ENCODE peak calls at places on chromosomes 2 and 18, in four cellular contexts. E, Y, T and C are unnamed samples.

GRCh38 chr18:62878305-62878704 is 163.0 kb downstream of the PHLPP1 start:
- DNase-seq in E (no peak), Y (no peak), T (peak), C (no peak)

GRCh38 chr2:81853331-81853730 is 1548.8 kb upstream of the LRRTM1 start:
- DNase-seq in E (peak), Y (no peak), T (peak), C (no peak)

GRCh38 chr2:72579595-72580180 is 246.1 kb downstream of the EXOC6B start:
- DNase-seq in E (peak), Y (peak), T (peak), C (peak)

GRCh38 chr2:11851881-11852280 is 105.4 kb downstream of the LPIN1 start:
- DNase-seq in E (no peak), Y (no peak), T (no peak), C (peak)

GRCh38 chr2:202718614-202719013 is 83.8 kb downstream of the FAM117B start:
- DNase-seq in E (peak), Y (peak), T (peak), C (peak)

GRCh38 chr2:68185541-68186164 is 28.0 kb downstream of the PNO1 start:
- DNase-seq in E (peak), Y (peak), T (peak), C (peak)

GRCh38 chr2:158211516-158211915 is 109.8 kb downstream of the UPP2 start:
- DNase-seq in E (peak), Y (no peak), T (peak), C (no peak)

GRCh38 chr18:48486762-48487161 is 52.1 kb upstream of the CTIF start:
- DNase-seq in E (peak), Y (peak), T (peak), C (no peak)

GRCh38 chr18:6731197-6731596 is 1.7 kb downstream of the ARHGAP28 start:
- DNase-seq in E (peak), Y (peak), T (peak), C (peak)

GRCh38 chr18:10141559-10141958 is 227.7 kb downstream of the VAPA start:
- DNase-seq in E (no peak), Y (no peak), T (peak), C (no peak)
- H3K4me2 ChIP-seq in E (no peak), Y (peak), T (peak), C (no peak)

GRCh38 chr2:62363166-62363565 is 142.8 kb downstream of the TMEM17 start:
- DNase-seq in E (no peak), Y (no peak), T (no peak), C (no peak)
- H3K4me2 ChIP-seq in E (no peak), Y (no peak), T (no peak), C (no peak)

GRCh38 chr2:239512054-239512453 is 111.2 kb upstream of the HDAC4 start:
- DNase-seq in E (no peak), Y (no peak), T (no peak), C (no peak)
- H3K4me2 ChIP-seq in E (no peak), Y (no peak), T (no peak), C (no peak)

DNA sequence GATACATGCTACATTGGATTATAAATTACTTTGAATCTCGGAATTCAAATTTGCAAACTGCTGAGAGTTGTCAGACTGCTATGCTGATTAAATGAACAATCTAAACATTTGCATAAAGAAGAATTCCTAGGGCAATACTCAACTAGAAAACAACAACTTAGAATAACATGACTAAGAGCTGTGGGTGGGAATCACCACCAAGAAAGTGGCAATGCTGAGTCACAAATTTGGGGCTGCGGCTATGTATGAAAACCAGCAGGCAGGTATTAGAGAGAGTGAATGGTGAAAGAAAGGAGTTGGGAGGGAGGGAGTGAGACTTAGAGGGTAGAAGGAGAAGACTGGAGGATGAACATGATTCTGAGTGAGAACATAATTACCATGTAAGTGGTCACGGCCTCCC is 559.5 kb downstream of the PIK3C3 start:
- DNase-seq in E (peak), Y (no peak), T (peak), C (peak)
- H3K4me2 ChIP-seq in E (no peak), Y (no peak), T (no peak), C (no peak)

GRCh38 chr2:55903727-55904126 is 19.9 kb downstream of the EFEMP1 start:
- DNase-seq in E (no peak), Y (no peak), T (no peak), C (no peak)

GRCh38 chr2:55910077-55910476 is 13.5 kb downstream of the EFEMP1 start:
- DNase-seq in E (no peak), Y (no peak), T (no peak), C (no peak)

GRCh38 chr2:55902971-55903370 is 20.6 kb downstream of the EFEMP1 start:
- DNase-seq in E (peak), Y (no peak), T (no peak), C (no peak)

GRCh38 chr2:55907686-55908085 is 15.9 kb downstream of the EFEMP1 start:
- DNase-seq in E (no peak), Y (no peak), T (no peak), C (no peak)

GRCh38 chr2:55906993-55907392 is 16.6 kb downstream of the EFEMP1 start:
- DNase-seq in E (no peak), Y (no peak), T (no peak), C (no peak)
- H3K4me2 ChIP-seq in E (no peak), Y (no peak), T (no peak), C (no peak)

GRCh38 chr2:63842149-63843061 is 709 bp downstream of the UGP2 start:
- DNase-seq in E (peak), Y (peak), T (peak), C (peak)

GRCh38 chr2:63843791-63844190 is 2.1 kb downstream of the UGP2 start:
- DNase-seq in E (no peak), Y (no peak), T (no peak), C (no peak)

GRCh38 chr2:63844616-63845015 is 2.9 kb downstream of the UGP2 start:
- DNase-seq in E (no peak), Y (no peak), T (no peak), C (no peak)

GRCh38 chr2:63841254-63842022 is at the start of gene UGP2:
- DNase-seq in E (peak), Y (peak), T (peak), C (peak)

GRCh38 chr2:63843093-63843492 is 1.4 kb downstream of the UGP2 start:
- DNase-seq in E (no peak), Y (no peak), T (no peak), C (no peak)
- H3K4me2 ChIP-seq in E (peak), Y (peak), T (peak), C (peak)

DNA sequence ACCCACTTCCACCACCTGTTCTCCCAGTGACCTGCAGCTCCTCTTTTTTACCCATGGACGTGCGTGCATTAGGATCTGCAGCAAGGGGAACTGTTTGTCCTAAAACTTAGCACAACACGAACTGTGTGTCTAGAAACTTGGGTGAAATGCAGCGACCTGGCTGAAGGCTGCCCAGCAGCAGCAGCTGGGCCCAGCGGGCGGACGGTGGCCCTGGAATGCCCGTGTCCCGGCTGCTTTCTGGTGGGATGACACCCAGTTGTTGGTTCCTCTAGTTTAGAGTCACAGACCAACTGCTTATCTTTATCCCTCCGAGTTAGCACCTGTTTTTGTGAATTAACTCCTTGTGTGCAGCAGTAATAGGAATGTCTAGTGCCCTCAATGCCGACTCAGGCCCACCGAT is 61.9 kb upstream of the PXDN start:
- DNase-seq in E (no peak), Y (no peak), T (no peak), C (no peak)
- H3K4me2 ChIP-seq in E (no peak), Y (no peak), T (no peak), C (no peak)

DNA sequence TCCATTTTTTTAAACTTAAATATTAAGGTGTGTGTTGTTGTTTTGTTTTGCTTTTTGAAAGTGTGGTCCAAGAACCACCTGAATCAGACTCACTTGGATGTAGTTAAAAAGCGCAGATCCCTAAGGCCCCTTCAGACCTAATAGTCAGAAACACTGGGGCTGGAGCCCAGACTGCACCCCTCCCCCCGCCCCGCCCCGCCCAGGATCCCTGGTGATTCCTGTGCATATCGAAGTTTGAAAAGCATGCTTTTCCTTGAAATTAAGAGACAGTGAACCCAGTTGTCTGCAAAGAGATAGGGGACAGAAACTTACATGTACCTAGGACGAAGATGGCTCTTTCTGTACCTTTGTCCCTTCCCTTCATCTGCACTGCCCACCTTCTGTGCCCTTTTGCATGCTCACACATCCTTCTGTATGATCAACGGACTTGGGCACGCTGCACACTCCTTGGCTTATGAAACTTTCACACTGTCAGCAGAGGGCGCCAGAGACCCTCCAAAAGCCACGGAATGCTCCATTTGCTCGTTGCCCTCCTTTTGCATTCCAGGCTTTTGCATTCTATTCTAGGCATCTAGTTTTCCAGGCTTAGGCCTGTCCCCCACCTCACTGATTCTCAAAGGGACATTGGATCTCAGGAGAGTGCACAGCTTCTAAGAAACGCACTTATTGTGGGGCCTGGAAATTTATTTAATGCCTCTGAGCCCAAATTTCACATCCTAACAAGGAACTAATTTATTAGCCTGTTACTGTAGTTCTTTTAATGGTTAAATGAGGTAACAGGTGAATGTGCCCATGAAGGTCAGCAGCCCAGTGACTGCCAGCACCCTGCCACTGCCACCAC is 32.8 kb upstream of the SLC14A1 start:
- DNase-seq in E (peak), Y (peak), T (peak), C (peak)
- H3K4me2 ChIP-seq in E (peak), Y (no peak), T (peak), C (peak)

DNA sequence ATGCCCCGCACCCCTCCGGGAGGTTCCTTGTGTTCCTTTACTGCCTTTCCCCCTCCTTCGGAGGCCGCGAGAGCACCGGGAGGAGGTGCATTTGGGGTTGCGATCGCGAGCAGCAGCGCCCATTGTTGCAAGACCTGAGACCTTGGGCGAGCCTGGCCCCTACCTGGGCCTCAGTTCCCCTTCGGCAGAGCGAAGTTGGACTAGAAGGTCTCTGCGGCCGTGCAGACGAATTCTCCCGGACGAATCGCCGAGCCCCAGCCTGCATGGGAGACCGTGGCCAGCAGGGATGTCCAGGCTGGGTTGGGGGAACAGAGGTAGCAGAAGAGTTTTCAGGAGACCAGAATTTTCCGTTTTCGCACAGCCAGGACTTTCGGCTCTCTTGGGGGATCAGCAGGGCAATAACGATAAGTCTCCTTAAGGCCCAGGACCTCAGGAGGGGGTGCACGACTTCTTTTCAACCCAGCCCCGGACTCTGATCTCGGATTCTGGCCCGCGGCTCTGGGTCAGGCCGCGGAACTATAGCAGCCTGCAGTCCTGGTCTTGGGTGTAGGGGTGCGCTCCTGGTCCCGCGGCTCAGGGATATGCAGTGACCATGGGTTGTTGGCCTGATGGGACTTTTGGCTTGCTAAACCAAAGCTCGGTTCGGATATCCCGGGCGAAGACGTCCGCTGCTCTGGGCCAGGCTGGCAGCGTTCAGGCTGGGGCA is 2.8 kb downstream of the GDF7 start:
- DNase-seq in E (no peak), Y (no peak), T (no peak), C (no peak)
- H3K4me2 ChIP-seq in E (no peak), Y (peak), T (no peak), C (no peak)